ENCODE peak calls at places on chromosomes 11 and 22, in five cellular contexts. E is testis, P is upper lobe of right lung, D is fibroblast of lung, R is heart right ventricle. Q is an unnamed sample.

GRCh38 chr11:36186797-36187196 is 102.4 kb downstream of the COMMD9 start:
- DNase-seq in E (no peak), R (no peak), P (no peak), D (no peak), Q (no peak)

GRCh38 chr11:129323896-129324522 is 51.6 kb upstream of the BARX2 start:
- DNase-seq in D (peak; percentile 80), P (no peak), E (peak; percentile 22), R (peak; percentile 32), Q (peak; percentile 18)

GRCh38 chr11:67581469-67581868 is 2.1 kb upstream of the GSTP1 start:
- DNase-seq in D (no peak), P (no peak), E (no peak), R (no peak), Q (peak; percentile 44)

GRCh38 chr11:12008790-12009616 is 577 bp upstream of the DKK3 start:
- DNase-seq in D (peak; percentile 45), P (peak; percentile 69), R (peak; percentile 50), E (peak; percentile 80), Q (no peak)

GRCh38 chr11:62108017-62108750 is 15.6 kb upstream of the INCENP start:
- DNase-seq in E (peak; percentile 59), P (no peak), R (peak; percentile 57), D (peak; percentile 78), Q (peak; percentile 58)

GRCh38 chr11:73152086-73152853 is 10.2 kb upstream of the FCHSD2 start:
- DNase-seq in E (no peak), R (no peak), P (no peak), D (no peak), Q (no peak)

GRCh38 chr11:114154271-114155047 is 94.9 kb downstream of the ZBTB16 start:
- DNase-seq in P (no peak), D (peak; percentile 99), E (peak; percentile 59), R (no peak), Q (peak; percentile 85)

GRCh38 chr22:29009148-29009547 is 52.5 kb downstream of the C22orf31 start:
- DNase-seq in E (no peak), R (peak; percentile 11), D (no peak), P (no peak), Q (no peak)

GRCh38 chr11:61057615-61058014 is 44.7 kb upstream of the CD5 start:
- DNase-seq in E (no peak), P (no peak), R (no peak), D (no peak), Q (no peak)

GRCh38 chr11:123741159-123741951 is at the start of gene ZNF202:
- DNase-seq in D (peak; percentile 91), E (peak; percentile 96), R (peak; percentile 93), P (peak; percentile 96), Q (peak; percentile 71)

GRCh38 chr22:45358127-45358526 is 48.4 kb downstream of the FAM118A start:
- DNase-seq in E (no peak), P (no peak), R (no peak), D (peak; percentile 50), Q (no peak)

GRCh38 chr22:24159650-24160049 is 21.6 kb upstream of the SUSD2 start:
- DNase-seq in R (no peak), P (no peak), E (no peak), D (no peak), Q (no peak)

GRCh38 chr11:87173185-87174039 is 135.7 kb downstream of the TMEM135 start:
- DNase-seq in D (peak; percentile 73), P (no peak), E (no peak), R (no peak), Q (peak; percentile 76)

GRCh38 chr11:64150481-64151239 is 15.3 kb downstream of the MACROD1 start:
- DNase-seq in D (no peak), P (no peak), R (peak; percentile 52), E (no peak), Q (no peak)

GRCh38 chr11:73129198-73129597 is 12.9 kb downstream of the FCHSD2 start:
- DNase-seq in E (no peak), P (no peak), D (no peak), R (no peak), Q (no peak)

GRCh38 chr11:130874955-130875531 is 41.2 kb downstream of the SNX19 start:
- DNase-seq in R (no peak), E (no peak), P (no peak), D (no peak), Q (no peak)

GRCh38 chr22:34493471-34493870 is 572.5 kb upstream of the ISX start:
- DNase-seq in D (no peak), P (no peak), E (no peak), R (no peak), Q (no peak)

GRCh38 chr11:71368966-71369365 is 79.2 kb downstream of the DHCR7 start:
- DNase-seq in R (no peak), D (no peak), P (no peak), E (no peak), Q (no peak)

GRCh38 chr11:36452987-36453386 is 57.1 kb downstream of the TRAF6 start:
- DNase-seq in P (no peak), E (no peak), R (no peak), D (no peak), Q (no peak)

GRCh38 chr11:76185931-76186401 is 20.3 kb downstream of the WNT11 start:
- DNase-seq in E (peak; percentile 77), P (peak; percentile 75), R (peak; percentile 42), D (peak; percentile 63), Q (no peak)

GRCh38 chr11:77287615-77288273 is 13.7 kb downstream of the GDPD4 start:
- DNase-seq in E (no peak), R (no peak), D (peak; percentile 94), P (no peak), Q (peak; percentile 91)

GRCh38 chr22:30701872-30702271 is 7.2 kb downstream of the OSBP2 start:
- DNase-seq in E (no peak), P (no peak), D (no peak), R (no peak), Q (peak; percentile 23)

GRCh38 chr11:2673871-2674471 is 25.8 kb downstream of the KCNQ1OT1 start:
- DNase-seq in D (no peak), R (no peak), E (peak; percentile 12), P (no peak), Q (no peak)

GRCh38 chr11:77401486-77402217 is 72.2 kb downstream of the PAK1 start:
- DNase-seq in P (no peak), R (no peak), D (no peak), E (no peak), Q (peak; percentile 83)

GRCh38 chr11:61828629-61829407 is 718 bp downstream of the FADS2 start:
- DNase-seq in R (peak; percentile 56), P (peak; percentile 72), D (peak; percentile 27), E (peak; percentile 75), Q (peak; percentile 13)

GRCh38 chr11:29019960-29020683 is 911.9 kb downstream of the METTL15 start:
- DNase-seq in D (peak; percentile 27), R (no peak), E (no peak), P (no peak), Q (peak; percentile 50)

DNA sequence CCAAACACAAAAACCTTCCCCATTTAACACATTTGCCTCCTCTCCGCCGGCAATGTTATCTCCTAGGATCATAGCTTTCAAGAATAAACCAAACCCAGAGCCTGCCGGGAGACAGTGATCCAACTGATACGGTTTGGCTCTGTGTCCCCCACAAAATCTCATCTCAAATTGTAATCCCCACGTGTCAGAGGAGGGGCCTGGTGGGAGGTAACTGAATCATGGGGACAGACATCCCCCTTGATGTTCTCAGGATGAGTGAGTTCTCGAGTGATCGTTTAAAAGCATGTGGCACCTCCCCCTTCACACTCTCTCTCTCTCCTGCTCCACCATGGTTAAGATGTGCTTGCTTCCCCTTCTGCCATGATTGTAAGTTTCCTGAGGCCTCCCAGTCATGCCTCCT is 33.3 kb downstream of the RBFOX2 start:
- DNase-seq in E (no peak), P (no peak), D (no peak), R (no peak), Q (no peak)
- H3K4me3 ChIP-seq in E (no peak overlapping the region), P (no peak overlapping the region), D (peak overlapping the region; percentile 35), R (no peak overlapping the region), Q (no peak overlapping the region)

GRCh38 chr22:37184380-37184755 is 3.7 kb downstream of the C1QTNF6 start:
- DNase-seq in E (no peak), D (no peak), R (no peak), P (peak; percentile 48), Q (no peak)

GRCh38 chr22:37184816-37185541 is 3.1 kb downstream of the C1QTNF6 start:
- DNase-seq in R (no peak), D (no peak), P (peak; percentile 53), E (no peak), Q (no peak)

GRCh38 chr22:37182101-37182948 is 5.7 kb downstream of the C1QTNF6 start:
- DNase-seq in P (peak; percentile 52), D (no peak), E (no peak), R (no peak), Q (no peak)

GRCh38 chr22:37182949-37183245 is 5.2 kb downstream of the C1QTNF6 start:
- DNase-seq in E (no peak), P (no peak), D (no peak), R (no peak), Q (no peak)

GRCh38 chr22:37183432-37184379 is 4.3 kb downstream of the C1QTNF6 start:
- DNase-seq in P (peak; percentile 57), D (no peak), R (no peak), E (no peak), Q (no peak)
- TF ChIP-seq CTCF in P (no peak), D (no peak), R (no peak), E (no peak), Q (no peak)

GRCh38 chr11:488062-488461 is 19.0 kb downstream of the RNH1 start:
- DNase-seq in D (no peak), E (no peak), P (no peak), R (no peak), Q (no peak)

GRCh38 chr11:489610-490185 is 17.3 kb downstream of the RNH1 start:
- DNase-seq in E (no peak), P (no peak), R (no peak), D (no peak), Q (no peak)

GRCh38 chr11:490186-490929 is 16.7 kb downstream of the RNH1 start:
- DNase-seq in R (no peak), D (no peak), P (peak; percentile 63), E (no peak), Q (no peak)

GRCh38 chr11:488579-488978 is 18.5 kb downstream of the RNH1 start:
- DNase-seq in R (no peak), D (no peak), P (no peak), E (no peak), Q (no peak)

GRCh38 chr11:488992-489391 is 18.1 kb downstream of the RNH1 start:
- DNase-seq in D (no peak), P (peak; percentile 63), E (no peak), R (no peak), Q (no peak)
- H3K36me3 ChIP-seq in D (peaks cover 2% of the 10 kb centered on the region), P (peaks cover 27% of the 10 kb centered on the region), E (no peaks in the 10 kb centered on the region), R (peaks cover 38% of the 10 kb centered on the region), Q (peaks cover 6% of the 10 kb centered on the region)

DNA sequence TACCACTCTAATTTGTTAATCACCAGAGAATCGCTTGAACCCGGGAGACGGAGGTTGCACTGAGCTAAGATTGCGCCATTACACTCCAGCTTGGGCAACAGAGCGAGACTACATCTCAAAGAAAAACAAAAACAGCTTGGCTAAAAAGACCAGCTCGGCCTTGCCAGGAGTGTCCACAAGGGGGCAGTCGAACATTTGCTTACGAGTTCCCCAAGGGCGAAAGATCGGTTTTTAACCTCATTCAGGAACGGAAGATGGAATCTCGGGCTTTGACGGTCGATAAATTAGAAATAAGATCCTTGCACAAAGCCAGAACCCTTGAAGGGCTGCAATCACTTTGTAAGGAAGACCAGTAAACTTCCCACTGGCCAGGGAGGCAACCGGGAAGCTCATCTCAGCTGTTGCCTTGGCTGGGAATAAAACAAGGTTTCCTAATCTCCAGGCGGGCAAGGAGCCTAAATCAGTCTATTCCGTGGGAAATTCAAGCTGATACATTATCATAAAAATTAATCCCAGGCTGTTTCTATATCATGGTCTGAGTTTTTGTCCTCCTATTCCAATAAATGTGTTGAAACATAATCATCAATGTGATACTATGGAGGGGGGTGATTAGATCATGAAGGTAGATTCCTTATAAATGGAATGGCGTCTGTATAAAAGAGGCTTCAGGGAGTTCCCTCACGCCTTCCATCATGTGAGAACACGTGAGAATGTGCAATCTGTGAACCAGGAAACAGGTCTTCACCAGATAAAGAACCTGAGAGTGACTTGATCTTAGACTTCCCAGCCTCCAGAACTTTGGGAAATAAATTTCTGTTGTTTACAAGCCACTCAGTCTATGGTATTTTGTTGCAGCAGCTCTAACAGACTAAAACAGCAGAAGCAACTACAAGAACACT is 14.9 kb upstream of the SLC29A2 start:
- DNase-seq in R (peak; percentile 79), P (peak; percentile 90), D (peak; percentile 90), E (peak; percentile 93), Q (peak; percentile 69)
- H3K4me3 ChIP-seq in R (peak overlapping the region; percentile 30), P (peak overlapping the region; percentile 33), D (peak overlapping the region; percentile 39), E (no peak overlapping the region), Q (no peak overlapping the region)

Q was measured in bronchial epithelial cell.